ENCODE peak calls at places on chromosomes 5 and 9, in five cellular contexts. One of them, this sample, is unnamed.
A peak's percentile ranks its signal among the peaks of the same experiment; 100 is the strongest.

GRCh38 chr9:112569186-112569585 is 82.6 kb downstream of the KIAA1958 start:
- DNase-seq in uterus: no peak
- DNase-seq in body of pancreas: no peak
- DNase-seq in HCT116: no peak
- DNase-seq in cardiac fibroblast: peak; percentile 75
- DNase-seq in this sample: no peak

GRCh38 chr9:79736051-79736450 is 164.3 kb downstream of the TLE4 start:
- DNase-seq in body of pancreas: no peak
- DNase-seq in uterus: no peak
- DNase-seq in cardiac fibroblast: no peak
- DNase-seq in HCT116: no peak
- DNase-seq in this sample: no peak

GRCh38 chr5:135930029-135930948 is 24.5 kb downstream of the LECT2 start:
- DNase-seq in HCT116: no peak
- DNase-seq in body of pancreas: no peak
- DNase-seq in cardiac fibroblast: no peak
- DNase-seq in uterus: no peak
- DNase-seq in this sample: no peak

GRCh38 chr5:136203303-136203922 is 10.5 kb upstream of the SMIM32 start:
- DNase-seq in HCT116: no peak
- DNase-seq in uterus: no peak
- DNase-seq in body of pancreas: no peak
- DNase-seq in cardiac fibroblast: no peak
- DNase-seq in this sample: no peak

GRCh38 chr5:97164846-97165245 is 18.2 kb downstream of the RIOK2 start:
- DNase-seq in HCT116: no peak
- DNase-seq in uterus: no peak
- DNase-seq in cardiac fibroblast: no peak
- DNase-seq in body of pancreas: no peak
- DNase-seq in this sample: no peak

GRCh38 chr9:95788011-95788410 is 87.5 kb upstream of the ERCC6L2 start:
- DNase-seq in body of pancreas: no peak
- DNase-seq in HCT116: no peak
- DNase-seq in cardiac fibroblast: peak; percentile 28
- DNase-seq in uterus: no peak
- DNase-seq in this sample: no peak

GRCh38 chr5:72160959-72161358 is 53.7 kb downstream of the MAP1B start:
- DNase-seq in body of pancreas: no peak
- DNase-seq in HCT116: no peak
- DNase-seq in cardiac fibroblast: no peak
- DNase-seq in uterus: no peak
- DNase-seq in this sample: no peak

GRCh38 chr5:142063878-142064331 is 44.7 kb upstream of the NDFIP1 start:
- DNase-seq in HCT116: no peak
- DNase-seq in body of pancreas: peak; percentile 71
- DNase-seq in uterus: peak; percentile 66
- DNase-seq in cardiac fibroblast: peak; percentile 87
- DNase-seq in this sample: no peak

GRCh38 chr9:89363921-89364663 is 45.8 kb downstream of the SECISBP2 start:
- DNase-seq in uterus: peak; percentile 10
- DNase-seq in body of pancreas: no peak
- DNase-seq in HCT116: no peak
- DNase-seq in cardiac fibroblast: no peak
- DNase-seq in this sample: no peak

GRCh38 chr9:3828495-3828894 is 302.7 kb upstream of the RFX3 start:
- DNase-seq in HCT116: no peak
- DNase-seq in uterus: no peak
- DNase-seq in body of pancreas: no peak
- DNase-seq in cardiac fibroblast: peak; percentile 45
- DNase-seq in this sample: no peak

GRCh38 chr5:1134478-1134877 is 22.6 kb upstream of the SLC12A7 start:
- DNase-seq in cardiac fibroblast: no peak
- DNase-seq in uterus: no peak
- DNase-seq in body of pancreas: peak; percentile 56
- DNase-seq in HCT116: no peak
- DNase-seq in this sample: peak; percentile 69
- TF ChIP-seq CTCF in cardiac fibroblast: no peak
- TF ChIP-seq CTCF in uterus: no peak
- TF ChIP-seq CTCF in body of pancreas: peak; percentile 60
- TF ChIP-seq CTCF in HCT116: peak; percentile 20
- TF ChIP-seq CTCF in this sample: peak; percentile 33

DNA sequence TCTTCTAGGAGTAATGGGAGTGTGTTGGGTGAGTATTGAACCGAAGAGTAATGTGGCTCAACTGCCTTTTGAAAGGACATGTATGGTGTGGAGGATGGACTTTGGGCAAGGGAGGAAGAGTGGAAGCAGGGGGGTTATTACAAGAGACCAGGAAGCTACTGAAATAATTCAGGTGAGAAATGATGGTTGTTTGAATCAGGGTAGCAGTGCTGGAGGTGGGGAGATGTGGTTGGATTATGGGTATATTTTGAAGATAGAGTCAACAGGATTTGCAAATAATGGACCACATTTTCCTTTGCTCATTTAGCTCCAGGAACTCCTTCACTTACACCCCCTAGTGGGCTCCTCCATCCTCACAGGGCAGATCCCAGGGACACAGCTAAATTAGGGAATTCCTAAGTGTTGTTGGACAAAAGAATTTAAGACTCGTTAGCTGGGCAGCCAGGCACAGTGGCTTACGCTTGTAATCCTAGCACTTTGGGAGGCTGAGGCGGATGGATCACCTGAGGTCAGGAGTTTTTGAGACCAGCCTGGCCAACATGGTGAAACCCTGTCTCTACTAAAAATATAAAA is 1.2 kb upstream of the SLC4A9 start:
- DNase-seq in body of pancreas: no peak
- DNase-seq in HCT116: no peak
- DNase-seq in cardiac fibroblast: peak; percentile 55
- DNase-seq in uterus: no peak
- DNase-seq in this sample: no peak
- TF ChIP-seq CTCF in body of pancreas: peak; percentile 26
- TF ChIP-seq CTCF in HCT116: peak; percentile 60
- TF ChIP-seq CTCF in cardiac fibroblast: peak; percentile 65
- TF ChIP-seq CTCF in uterus: no peak
- TF ChIP-seq CTCF in this sample: no peak

GRCh38 chr5:66824476-66824875 is 228.3 kb downstream of the MAST4 start:
- DNase-seq in uterus: no peak
- DNase-seq in body of pancreas: no peak
- DNase-seq in HCT116: no peak
- DNase-seq in cardiac fibroblast: no peak
- DNase-seq in this sample: no peak
- TF ChIP-seq CTCF in uterus: no peak
- TF ChIP-seq CTCF in body of pancreas: no peak
- TF ChIP-seq CTCF in HCT116: no peak
- TF ChIP-seq CTCF in cardiac fibroblast: no peak
- TF ChIP-seq CTCF in this sample: no peak

GRCh38 chr5:146006470-146006869 is 70.1 kb downstream of the SH3RF2 start:
- DNase-seq in cardiac fibroblast: no peak
- DNase-seq in HCT116: no peak
- DNase-seq in body of pancreas: no peak
- DNase-seq in uterus: no peak
- DNase-seq in this sample: no peak

GRCh38 chr5:146005723-146006122 is 69.3 kb downstream of the SH3RF2 start:
- DNase-seq in uterus: no peak
- DNase-seq in body of pancreas: no peak
- DNase-seq in cardiac fibroblast: no peak
- DNase-seq in HCT116: no peak
- DNase-seq in this sample: no peak

GRCh38 chr5:146009020-146009419 is 72.6 kb downstream of the SH3RF2 start:
- DNase-seq in uterus: no peak
- DNase-seq in body of pancreas: no peak
- DNase-seq in cardiac fibroblast: no peak
- DNase-seq in HCT116: no peak
- DNase-seq in this sample: no peak

GRCh38 chr5:146007973-146008372 is 71.6 kb downstream of the SH3RF2 start:
- DNase-seq in HCT116: no peak
- DNase-seq in body of pancreas: no peak
- DNase-seq in cardiac fibroblast: no peak
- DNase-seq in uterus: no peak
- DNase-seq in this sample: no peak

DNA sequence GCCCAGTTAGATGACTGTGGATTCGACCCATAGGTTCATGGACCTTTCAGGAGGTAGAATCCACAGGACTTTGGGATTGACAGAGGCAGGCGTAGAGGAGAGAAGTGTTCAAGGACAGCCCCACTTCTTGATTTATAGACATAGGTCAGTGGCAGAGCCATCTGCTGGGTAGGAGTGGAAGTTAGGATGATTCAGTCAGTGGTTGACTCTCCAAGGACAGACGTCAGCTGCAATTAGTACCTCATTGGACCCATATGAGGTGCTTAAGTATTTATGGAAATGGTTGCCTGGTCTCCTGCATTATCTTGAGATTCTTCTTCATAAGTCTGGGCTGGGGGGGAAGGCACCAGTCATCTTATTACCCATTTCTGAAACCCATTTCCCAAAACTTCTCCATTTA is 70.9 kb downstream of the SH3RF2 start:
- DNase-seq in cardiac fibroblast: peak; percentile 4
- DNase-seq in uterus: no peak
- DNase-seq in HCT116: peak; percentile 27
- DNase-seq in body of pancreas: no peak
- DNase-seq in this sample: no peak
- TF ChIP-seq CTCF in cardiac fibroblast: no peak
- TF ChIP-seq CTCF in uterus: no peak
- TF ChIP-seq CTCF in HCT116: peak; percentile 41
- TF ChIP-seq CTCF in body of pancreas: peak; percentile 29
- TF ChIP-seq CTCF in this sample: no peak

GRCh38 chr5:83513081-83513480 is 41.5 kb downstream of the VCAN start:
- DNase-seq in HCT116: no peak
- DNase-seq in uterus: no peak
- DNase-seq in cardiac fibroblast: no peak
- DNase-seq in body of pancreas: no peak
- DNase-seq in this sample: no peak

GRCh38 chr5:83507431-83507830 is 35.9 kb downstream of the VCAN start:
- DNase-seq in uterus: no peak
- DNase-seq in HCT116: no peak
- DNase-seq in body of pancreas: no peak
- DNase-seq in cardiac fibroblast: no peak
- DNase-seq in this sample: no peak

GRCh38 chr5:83512051-83512745 is 40.7 kb downstream of the VCAN start:
- DNase-seq in uterus: no peak
- DNase-seq in body of pancreas: no peak
- DNase-seq in HCT116: no peak
- DNase-seq in cardiac fibroblast: peak; percentile 56
- DNase-seq in this sample: no peak

GRCh38 chr5:83509535-83509934 is 38.0 kb downstream of the VCAN start:
- DNase-seq in body of pancreas: no peak
- DNase-seq in uterus: no peak
- DNase-seq in cardiac fibroblast: peak; percentile 86
- DNase-seq in HCT116: no peak
- DNase-seq in this sample: no peak

DNA sequence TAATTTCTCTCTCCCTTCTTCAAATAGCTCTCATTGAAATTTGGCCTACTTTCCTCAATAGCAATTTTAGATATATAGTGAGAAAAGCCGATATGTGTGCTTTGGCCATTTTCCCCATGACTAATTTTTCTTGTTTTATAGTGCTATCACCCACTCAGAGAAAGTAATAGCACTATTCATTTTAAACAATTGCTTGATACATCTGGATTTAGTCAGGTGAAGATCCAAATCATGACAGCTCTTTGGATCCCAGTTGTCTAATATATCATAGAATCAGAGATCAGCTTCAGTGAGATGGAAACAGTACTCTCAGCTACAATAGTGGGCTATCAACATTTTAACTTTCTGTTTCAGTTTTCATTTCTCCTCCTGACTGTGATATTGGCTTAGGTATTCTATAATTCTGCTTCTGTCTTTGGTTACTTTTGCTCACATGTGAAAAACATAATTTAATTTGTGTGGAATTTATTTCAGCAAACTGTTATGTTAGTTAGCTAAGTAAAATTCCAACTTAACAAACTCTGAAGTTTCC is 38.7 kb downstream of the VCAN start:
- DNase-seq in cardiac fibroblast: no peak
- DNase-seq in HCT116: no peak
- DNase-seq in uterus: no peak
- DNase-seq in body of pancreas: no peak
- DNase-seq in this sample: no peak
- TF ChIP-seq CTCF in cardiac fibroblast: no peak
- TF ChIP-seq CTCF in HCT116: no peak
- TF ChIP-seq CTCF in uterus: no peak
- TF ChIP-seq CTCF in body of pancreas: no peak
- TF ChIP-seq CTCF in this sample: no peak

GRCh38 chr5:141040763-141041426 is 10.3 kb upstream of the PCDHB1 start:
- DNase-seq in HCT116: peak; percentile 93
- DNase-seq in body of pancreas: peak; percentile 98
- DNase-seq in cardiac fibroblast: peak; percentile 56
- DNase-seq in uterus: peak; percentile 93
- DNase-seq in this sample: no peak
- TF ChIP-seq CTCF in HCT116: peak; percentile 81
- TF ChIP-seq CTCF in body of pancreas: peak; percentile 96
- TF ChIP-seq CTCF in cardiac fibroblast: peak; percentile 52
- TF ChIP-seq CTCF in uterus: peak; percentile 85
- TF ChIP-seq CTCF in this sample: no peak

GRCh38 chr5:147510885-147511284 is 1.0 kb upstream of the DPYSL3 start:
- DNase-seq in HCT116: no peak
- DNase-seq in uterus: no peak
- DNase-seq in cardiac fibroblast: no peak
- DNase-seq in body of pancreas: no peak
- DNase-seq in this sample: no peak

GRCh38 chr5:147515269-147515668 is 5.4 kb upstream of the DPYSL3 start:
- DNase-seq in body of pancreas: no peak
- DNase-seq in uterus: no peak
- DNase-seq in cardiac fibroblast: no peak
- DNase-seq in HCT116: no peak
- DNase-seq in this sample: no peak

GRCh38 chr5:147509710-147510651 is at the start of gene DPYSL3:
- DNase-seq in HCT116: peak; percentile 15
- DNase-seq in uterus: peak; percentile 82
- DNase-seq in cardiac fibroblast: peak; percentile 88
- DNase-seq in body of pancreas: peak; percentile 57
- DNase-seq in this sample: no peak

GRCh38 chr5:147509041-147509709 is 693 bp downstream of the DPYSL3 start:
- DNase-seq in HCT116: no peak
- DNase-seq in cardiac fibroblast: peak; percentile 32
- DNase-seq in uterus: peak; percentile 39
- DNase-seq in body of pancreas: no peak
- DNase-seq in this sample: no peak

DNA sequence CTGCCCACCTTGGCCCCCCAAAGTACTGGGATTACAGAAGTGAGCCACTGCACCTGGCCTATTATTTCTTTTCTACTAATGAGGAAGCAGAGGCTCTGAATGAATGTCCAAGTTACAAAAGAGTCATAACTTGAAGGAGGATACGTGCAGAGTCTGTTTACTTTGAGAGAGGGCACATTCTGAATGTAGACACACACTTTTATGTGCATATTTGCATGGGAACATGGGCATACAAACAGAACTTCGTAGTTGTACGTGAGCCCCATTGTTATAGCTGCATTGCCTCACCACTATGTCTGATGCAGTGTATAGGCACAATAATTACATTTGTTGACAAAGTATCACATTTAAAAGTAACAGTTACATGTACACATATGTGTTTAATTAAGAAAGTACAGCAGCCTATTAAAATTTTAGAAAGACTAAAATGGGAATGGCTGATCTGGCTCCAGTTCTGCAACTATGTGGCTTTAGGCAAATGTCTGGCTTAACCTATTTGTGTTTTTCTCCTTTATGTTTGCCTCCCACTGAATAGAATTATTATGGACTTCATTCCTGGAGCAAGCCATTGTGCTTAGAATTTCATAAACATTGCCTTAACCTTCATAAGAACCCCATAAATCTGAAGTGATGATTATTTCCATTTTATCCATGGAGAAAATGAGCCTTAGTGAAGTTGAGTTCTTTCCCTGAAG is 2.9 kb upstream of the DPYSL3 start:
- DNase-seq in uterus: no peak
- DNase-seq in HCT116: no peak
- DNase-seq in cardiac fibroblast: no peak
- DNase-seq in body of pancreas: no peak
- DNase-seq in this sample: no peak
- TF ChIP-seq CTCF in uterus: no peak
- TF ChIP-seq CTCF in HCT116: no peak
- TF ChIP-seq CTCF in cardiac fibroblast: no peak
- TF ChIP-seq CTCF in body of pancreas: no peak
- TF ChIP-seq CTCF in this sample: no peak

This sample was measured in CD14-positive monocyte.